ENCODE peak calls at places on chromosomes 5 and 9, in nine cellular contexts. One of them, this sample, is unnamed.

GRCh38 chr5:106610041-106610440 is 1060.7 kb downstream of the EFNA5 start:
- DNase-seq in SK-N-MC: no peak
- DNase-seq in RCC 7860: no peak
- DNase-seq in endodermal cell: no peak
- DNase-seq in adrenal gland: no peak
- DNase-seq in hippocampal formation: no peak
- DNase-seq in lower leg skin: no peak
- DNase-seq in PC-9: no peak
- DNase-seq in T-cell: no peak
- DNase-seq in this sample: no peak

GRCh38 chr9:36163840-36164175 is 5.4 kb upstream of the CCIN start:
- DNase-seq in T-cell: no peak
- DNase-seq in PC-9: no peak
- DNase-seq in SK-N-MC: no peak
- DNase-seq in adrenal gland: no peak
- DNase-seq in endodermal cell: peak; percentile 58
- DNase-seq in hippocampal formation: no peak
- DNase-seq in lower leg skin: no peak
- DNase-seq in RCC 7860: peak; percentile 77
- DNase-seq in this sample: no peak

GRCh38 chr9:136421791-136422190 is 11.3 kb downstream of the PMPCA start:
- DNase-seq in RCC 7860: no peak
- DNase-seq in T-cell: no peak
- DNase-seq in adrenal gland: no peak
- DNase-seq in endodermal cell: no peak
- DNase-seq in lower leg skin: no peak
- DNase-seq in SK-N-MC: no peak
- DNase-seq in PC-9: no peak
- DNase-seq in hippocampal formation: no peak
- DNase-seq in this sample: no peak

GRCh38 chr5:169911448-169912212 is 68.7 kb downstream of the INSYN2B start:
- DNase-seq in T-cell: no peak
- DNase-seq in endodermal cell: no peak
- DNase-seq in PC-9: no peak
- DNase-seq in RCC 7860: no peak
- DNase-seq in SK-N-MC: no peak
- DNase-seq in hippocampal formation: no peak
- DNase-seq in lower leg skin: no peak
- DNase-seq in adrenal gland: no peak
- DNase-seq in this sample: no peak

GRCh38 chr9:124754289-124754688 is 16.8 kb downstream of the NR6A1 start:
- DNase-seq in hippocampal formation: no peak
- DNase-seq in endodermal cell: no peak
- DNase-seq in RCC 7860: no peak
- DNase-seq in PC-9: no peak
- DNase-seq in SK-N-MC: no peak
- DNase-seq in lower leg skin: no peak
- DNase-seq in adrenal gland: no peak
- DNase-seq in T-cell: no peak
- DNase-seq in this sample: no peak

GRCh38 chr9:122445155-122445749 is 32.5 kb downstream of the OR1J1 start:
- DNase-seq in adrenal gland: no peak
- DNase-seq in endodermal cell: no peak
- DNase-seq in SK-N-MC: no peak
- DNase-seq in T-cell: no peak
- DNase-seq in hippocampal formation: no peak
- DNase-seq in lower leg skin: no peak
- DNase-seq in RCC 7860: no peak
- DNase-seq in PC-9: no peak
- DNase-seq in this sample: no peak

GRCh38 chr5:54518146-54519082 is 855 bp downstream of the SNX18 start:
- DNase-seq in adrenal gland: peak; percentile 62
- DNase-seq in lower leg skin: no peak
- DNase-seq in endodermal cell: peak; percentile 82
- DNase-seq in hippocampal formation: peak; percentile 46
- DNase-seq in T-cell: peak; percentile 49
- DNase-seq in PC-9: peak; percentile 25
- DNase-seq in SK-N-MC: no peak
- DNase-seq in RCC 7860: no peak
- DNase-seq in this sample: no peak

GRCh38 chr9:6488395-6488794 is 75.4 kb downstream of the UHRF2 start:
- DNase-seq in endodermal cell: peak; percentile 69
- DNase-seq in adrenal gland: no peak
- DNase-seq in RCC 7860: no peak
- DNase-seq in PC-9: no peak
- DNase-seq in SK-N-MC: no peak
- DNase-seq in hippocampal formation: no peak
- DNase-seq in T-cell: no peak
- DNase-seq in lower leg skin: no peak
- DNase-seq in this sample: no peak

GRCh38 chr5:37667846-37668245 is 172.0 kb downstream of the GDNF start:
- DNase-seq in endodermal cell: no peak
- DNase-seq in lower leg skin: no peak
- DNase-seq in PC-9: no peak
- DNase-seq in SK-N-MC: no peak
- DNase-seq in RCC 7860: no peak
- DNase-seq in hippocampal formation: no peak
- DNase-seq in adrenal gland: no peak
- DNase-seq in T-cell: no peak
- DNase-seq in this sample: no peak

GRCh38 chr5:129271309-129271708 is 176.8 kb downstream of the ISOC1 start:
- DNase-seq in adrenal gland: no peak
- DNase-seq in RCC 7860: no peak
- DNase-seq in hippocampal formation: no peak
- DNase-seq in SK-N-MC: no peak
- DNase-seq in endodermal cell: peak; percentile 82
- DNase-seq in lower leg skin: no peak
- DNase-seq in PC-9: no peak
- DNase-seq in T-cell: no peak
- DNase-seq in this sample: peak; percentile 53

GRCh38 chr5:119161430-119161829 is 90.5 kb downstream of the DMXL1 start:
- DNase-seq in hippocampal formation: no peak
- DNase-seq in T-cell: no peak
- DNase-seq in lower leg skin: no peak
- DNase-seq in adrenal gland: no peak
- DNase-seq in RCC 7860: no peak
- DNase-seq in PC-9: no peak
- DNase-seq in SK-N-MC: no peak
- DNase-seq in endodermal cell: no peak
- DNase-seq in this sample: no peak

GRCh38 chr5:60520451-60521210 is 179.3 kb downstream of the DEPDC1B start:
- DNase-seq in adrenal gland: no peak
- DNase-seq in hippocampal formation: no peak
- DNase-seq in T-cell: no peak
- DNase-seq in RCC 7860: no peak
- DNase-seq in PC-9: no peak
- DNase-seq in SK-N-MC: no peak
- DNase-seq in lower leg skin: no peak
- DNase-seq in endodermal cell: no peak
- DNase-seq in this sample: peak; percentile 60

GRCh38 chr9:98921740-98922139 is 22.0 kb upstream of the COL15A1 start:
- DNase-seq in endodermal cell: no peak
- DNase-seq in RCC 7860: no peak
- DNase-seq in hippocampal formation: no peak
- DNase-seq in PC-9: no peak
- DNase-seq in lower leg skin: no peak
- DNase-seq in adrenal gland: no peak
- DNase-seq in SK-N-MC: no peak
- DNase-seq in T-cell: no peak
- DNase-seq in this sample: no peak

GRCh38 chr9:109331353-109331752 is 10.5 kb upstream of the EPB41L4B start:
- DNase-seq in adrenal gland: peak; percentile 73
- DNase-seq in RCC 7860: no peak
- DNase-seq in T-cell: no peak
- DNase-seq in PC-9: peak; percentile 95
- DNase-seq in endodermal cell: no peak
- DNase-seq in SK-N-MC: no peak
- DNase-seq in hippocampal formation: peak; percentile 30
- DNase-seq in lower leg skin: peak; percentile 78
- DNase-seq in this sample: no peak

GRCh38 chr9:75909776-75910175 is 19.3 kb downstream of the PCSK5 start:
- DNase-seq in RCC 7860: peak; percentile 86
- DNase-seq in SK-N-MC: no peak
- DNase-seq in endodermal cell: no peak
- DNase-seq in hippocampal formation: no peak
- DNase-seq in lower leg skin: no peak
- DNase-seq in adrenal gland: peak; percentile 68
- DNase-seq in T-cell: no peak
- DNase-seq in PC-9: no peak
- DNase-seq in this sample: no peak

GRCh38 chr9:34576943-34577634 is 12.4 kb downstream of the CNTFR start:
- DNase-seq in adrenal gland: peak; percentile 60
- DNase-seq in PC-9: no peak
- DNase-seq in SK-N-MC: no peak
- DNase-seq in lower leg skin: no peak
- DNase-seq in endodermal cell: peak; percentile 87
- DNase-seq in hippocampal formation: no peak
- DNase-seq in RCC 7860: no peak
- DNase-seq in T-cell: no peak
- DNase-seq in this sample: no peak

GRCh38 chr9:82101475-82101874 is 112.9 kb downstream of the SPATA31D1 start:
- DNase-seq in T-cell: no peak
- DNase-seq in RCC 7860: no peak
- DNase-seq in PC-9: no peak
- DNase-seq in endodermal cell: no peak
- DNase-seq in lower leg skin: no peak
- DNase-seq in SK-N-MC: no peak
- DNase-seq in hippocampal formation: no peak
- DNase-seq in adrenal gland: no peak
- DNase-seq in this sample: no peak

GRCh38 chr9:134295746-134296250 is 30.5 kb upstream of the RXRA start:
- DNase-seq in lower leg skin: no peak
- DNase-seq in hippocampal formation: no peak
- DNase-seq in PC-9: no peak
- DNase-seq in T-cell: no peak
- DNase-seq in endodermal cell: no peak
- DNase-seq in adrenal gland: no peak
- DNase-seq in RCC 7860: no peak
- DNase-seq in SK-N-MC: no peak
- DNase-seq in this sample: no peak

GRCh38 chr9:35364817-35365585 is 124.9 kb upstream of the RUSC2 start:
- DNase-seq in SK-N-MC: no peak
- DNase-seq in RCC 7860: no peak
- DNase-seq in endodermal cell: no peak
- DNase-seq in adrenal gland: no peak
- DNase-seq in lower leg skin: no peak
- DNase-seq in PC-9: no peak
- DNase-seq in hippocampal formation: no peak
- DNase-seq in T-cell: no peak
- DNase-seq in this sample: no peak

GRCh38 chr5:119398713-119399492 is 43.1 kb downstream of the TNFAIP8 start:
- DNase-seq in RCC 7860: peak; percentile 89
- DNase-seq in SK-N-MC: no peak
- DNase-seq in adrenal gland: peak; percentile 10
- DNase-seq in hippocampal formation: no peak
- DNase-seq in endodermal cell: no peak
- DNase-seq in PC-9: no peak
- DNase-seq in T-cell: no peak
- DNase-seq in lower leg skin: peak; percentile 75
- DNase-seq in this sample: no peak

GRCh38 chr9:98287383-98287782 is 31.9 kb upstream of the TBC1D2 start:
- DNase-seq in adrenal gland: no peak
- DNase-seq in endodermal cell: peak; percentile 90
- DNase-seq in PC-9: peak; percentile 8
- DNase-seq in T-cell: no peak
- DNase-seq in lower leg skin: no peak
- DNase-seq in SK-N-MC: no peak
- DNase-seq in hippocampal formation: no peak
- DNase-seq in RCC 7860: no peak
- DNase-seq in this sample: no peak

GRCh38 chr9:93105620-93106019 is 9.6 kb downstream of the CARD19 start:
- DNase-seq in adrenal gland: no peak
- DNase-seq in RCC 7860: no peak
- DNase-seq in PC-9: no peak
- DNase-seq in lower leg skin: no peak
- DNase-seq in SK-N-MC: no peak
- DNase-seq in T-cell: no peak
- DNase-seq in endodermal cell: no peak
- DNase-seq in hippocampal formation: no peak
- DNase-seq in this sample: no peak